ENCODE peak calls at places on chromosome 2, in ten cellular contexts. G is NCI-H2081; C is stimulated activated CD8-positive, alpha-beta memory T cell treated with anti-CD3 and anti-CD28 coated beads, Interleukin-4, amount 100 ng/mL, for 24 hours; B is ELF-1; K is activated naive CD4-positive, alpha-beta T cell treated with anti-CD3 and anti-CD28 coated beads, Interleukin-2, amount 50 U/mL, for 72 hours; I is hippocampal formation; N is astrocyte of the spinal cord; Z is stimulated activated CD4-positive, alpha-beta T cell treated with anti-CD3 and anti-CD28 coated beads, Interleukin-12 subunit alpha, Interleukin-12 subunit beta, amount 100 ng/mL, for 4 hours; J is T-helper 9 cell; Y is effector memory CD8-positive, alpha-beta T cell. M is an unnamed sample.

GRCh38 chr2:237039301-237039906 is 46.3 kb upstream of the COPS8 start:
- DNase-seq in G (no peak), C (no peak), B (no peak), K (no peak), I (no peak), N (no peak), Z (no peak), J (no peak), Y (no peak), M (no peak)

GRCh38 chr2:73899801-73900336 is 7.1 kb downstream of the ACTG2 start:
- DNase-seq in G (no peak), C (no peak), B (no peak), K (no peak), I (no peak), N (no peak), Z (no peak), J (no peak), Y (no peak), M (no peak)

GRCh38 chr2:207073791-207074678 is 91.7 kb downstream of the KLF7 start:
- DNase-seq in G (peak; percentile 74), C (peak; percentile 14), B (peak; percentile 48), K (peak; percentile 62), I (peak; percentile 49), N (no peak), Z (peak; percentile 28), J (no peak), Y (no peak), M (no peak)

GRCh38 chr2:85132834-85133637 is at the start of gene TCF7L1:
- DNase-seq in G (peak; percentile 29), C (no peak), B (peak; percentile 93), K (no peak), I (peak; percentile 55), N (peak; percentile 89), Z (peak; percentile 18), J (peak; percentile 4), Y (no peak), M (no peak)

GRCh38 chr2:193542762-193543161 is 1348.0 kb upstream of the TMEFF2 start:
- DNase-seq in G (peak; percentile 73), C (no peak), B (no peak), K (no peak), I (no peak), N (no peak), Z (no peak), J (no peak), Y (no peak), M (no peak)

GRCh38 chr2:201916565-201916964 is 110.2 kb downstream of the CDK15 start:
- DNase-seq in G (no peak), C (no peak), B (no peak), K (no peak), I (no peak), N (no peak), Z (no peak), J (no peak), Y (no peak), M (no peak)

GRCh38 chr2:218482651-218483050 is 63.7 kb downstream of the VIL1 start:
- DNase-seq in G (no peak), C (no peak), B (no peak), K (no peak), I (no peak), N (peak; percentile 20), Z (no peak), J (no peak), Y (no peak), M (no peak)

GRCh38 chr2:190533175-190533967 is 1.2 kb downstream of the NEMP2 start:
- DNase-seq in G (no peak), C (no peak), B (no peak), K (no peak), I (no peak), N (no peak), Z (no peak), J (peak; percentile 22), Y (no peak), M (no peak)

GRCh38 chr2:171531291-171531690 is 9.0 kb downstream of the CYBRD1 start:
- DNase-seq in G (no peak), C (no peak), B (no peak), K (no peak), I (no peak), N (peak; percentile 82), Z (no peak), J (no peak), Y (no peak), M (no peak)

GRCh38 chr2:71796174-71796592 is 342.8 kb downstream of the DYSF start:
- DNase-seq in G (no peak), C (no peak), B (peak; percentile 93), K (no peak), I (no peak), N (peak; percentile 15), Z (no peak), J (no peak), Y (no peak), M (no peak)

GRCh38 chr2:63893163-63893562 is 51.5 kb downstream of the UGP2 start:
- DNase-seq in G (no peak), C (no peak), B (no peak), K (no peak), I (no peak), N (no peak), Z (no peak), J (no peak), Y (no peak), M (no peak)

M was measured in T-cell.